ENCODE peak calls at places on chromosomes 2 and 18, in nine cellular contexts. One of them, this sample, is unnamed.

GRCh38 chr2:28586864-28587263 is 91.0 kb downstream of the PLB1 start:
- DNase-seq in GM23338: no peak
- DNase-seq in HCT116: no peak
- DNase-seq in prostate gland: no peak
- DNase-seq in transverse colon: no peak
- DNase-seq in sigmoid colon: peak
- DNase-seq in endothelial cell of umbilical vein: no peak
- DNase-seq in K562: no peak
- DNase-seq in HL-60: no peak
- DNase-seq in this sample: no peak

GRCh38 chr2:103232882-103233281 is 471.1 kb downstream of the TMEM182 start:
- DNase-seq in GM23338: no peak
- DNase-seq in HCT116: no peak
- DNase-seq in prostate gland: no peak
- DNase-seq in transverse colon: no peak
- DNase-seq in sigmoid colon: no peak
- DNase-seq in endothelial cell of umbilical vein: no peak
- DNase-seq in K562: no peak
- DNase-seq in HL-60: no peak
- DNase-seq in this sample: no peak

GRCh38 chr2:224011837-224012236 is 27.2 kb downstream of the SERPINE2 start:
- DNase-seq in GM23338: no peak
- DNase-seq in HCT116: no peak
- DNase-seq in prostate gland: no peak
- DNase-seq in transverse colon: no peak
- DNase-seq in sigmoid colon: no peak
- DNase-seq in endothelial cell of umbilical vein: no peak
- DNase-seq in K562: no peak
- DNase-seq in HL-60: no peak
- DNase-seq in this sample: no peak

GRCh38 chr2:132595186-132595585 is 74.8 kb downstream of the LYPD1 start:
- DNase-seq in GM23338: no peak
- DNase-seq in HCT116: no peak
- DNase-seq in prostate gland: no peak
- DNase-seq in transverse colon: no peak
- DNase-seq in sigmoid colon: no peak
- DNase-seq in endothelial cell of umbilical vein: no peak
- DNase-seq in K562: no peak
- DNase-seq in HL-60: no peak
- DNase-seq in this sample: no peak

GRCh38 chr2:209074711-209075110 is 349.1 kb upstream of the MAP2 start:
- DNase-seq in GM23338: no peak
- DNase-seq in HCT116: no peak
- DNase-seq in prostate gland: no peak
- DNase-seq in transverse colon: no peak
- DNase-seq in sigmoid colon: no peak
- DNase-seq in endothelial cell of umbilical vein: no peak
- DNase-seq in K562: no peak
- DNase-seq in HL-60: no peak
- DNase-seq in this sample: no peak

GRCh38 chr2:88452151-88452851 is at the start of gene FOXI3:
- DNase-seq in GM23338: peak
- DNase-seq in HCT116: no peak
- DNase-seq in prostate gland: no peak
- DNase-seq in transverse colon: no peak
- DNase-seq in sigmoid colon: peak
- DNase-seq in endothelial cell of umbilical vein: no peak
- DNase-seq in K562: no peak
- DNase-seq in HL-60: no peak
- DNase-seq in this sample: no peak

GRCh38 chr18:57141208-57142129 is 5.4 kb upstream of the BOD1L2 start:
- DNase-seq in GM23338: no peak
- DNase-seq in HCT116: no peak
- DNase-seq in prostate gland: no peak
- DNase-seq in transverse colon: peak
- DNase-seq in sigmoid colon: no peak
- DNase-seq in endothelial cell of umbilical vein: no peak
- DNase-seq in K562: no peak
- DNase-seq in HL-60: no peak
- DNase-seq in this sample: peak

GRCh38 chr2:95531254-95531771 is 46.8 kb upstream of the TRIM43B start:
- DNase-seq in GM23338: no peak
- DNase-seq in HCT116: no peak
- DNase-seq in prostate gland: no peak
- DNase-seq in transverse colon: no peak
- DNase-seq in sigmoid colon: no peak
- DNase-seq in endothelial cell of umbilical vein: no peak
- DNase-seq in K562: no peak
- DNase-seq in HL-60: no peak
- DNase-seq in this sample: no peak

GRCh38 chr2:120344991-120345975 is 653 bp upstream of the INHBB start:
- DNase-seq in GM23338: peak
- DNase-seq in HCT116: no peak
- DNase-seq in prostate gland: peak
- DNase-seq in transverse colon: no peak
- DNase-seq in sigmoid colon: no peak
- DNase-seq in endothelial cell of umbilical vein: peak
- DNase-seq in K562: no peak
- DNase-seq in HL-60: no peak
- DNase-seq in this sample: no peak

GRCh38 chr2:12990523-12990922 is 273.8 kb downstream of the TRIB2 start:
- DNase-seq in GM23338: no peak
- DNase-seq in HCT116: no peak
- DNase-seq in prostate gland: no peak
- DNase-seq in transverse colon: no peak
- DNase-seq in sigmoid colon: no peak
- DNase-seq in endothelial cell of umbilical vein: peak
- DNase-seq in K562: no peak
- DNase-seq in HL-60: no peak
- DNase-seq in this sample: no peak

GRCh38 chr18:73511751-73512525 is 635.7 kb downstream of the FBXO15 start:
- DNase-seq in GM23338: no peak
- DNase-seq in HCT116: no peak
- DNase-seq in prostate gland: no peak
- DNase-seq in transverse colon: no peak
- DNase-seq in sigmoid colon: no peak
- DNase-seq in endothelial cell of umbilical vein: no peak
- DNase-seq in K562: no peak
- DNase-seq in HL-60: no peak
- DNase-seq in this sample: no peak

GRCh38 chr18:57644540-57644939 is 22.9 kb upstream of the NARS1 start:
- DNase-seq in GM23338: no peak
- DNase-seq in HCT116: no peak
- DNase-seq in prostate gland: no peak
- DNase-seq in transverse colon: no peak
- DNase-seq in sigmoid colon: no peak
- DNase-seq in endothelial cell of umbilical vein: no peak
- DNase-seq in K562: no peak
- DNase-seq in HL-60: no peak
- DNase-seq in this sample: no peak

GRCh38 chr2:52881606-52882005 is 886.0 kb upstream of the CHAC2 start:
- DNase-seq in GM23338: no peak
- DNase-seq in HCT116: peak
- DNase-seq in prostate gland: no peak
- DNase-seq in transverse colon: no peak
- DNase-seq in sigmoid colon: no peak
- DNase-seq in endothelial cell of umbilical vein: no peak
- DNase-seq in K562: no peak
- DNase-seq in HL-60: no peak
- DNase-seq in this sample: no peak

GRCh38 chr18:36579311-36579710 is 249.5 kb downstream of the TPGS2 start:
- DNase-seq in GM23338: no peak
- DNase-seq in HCT116: no peak
- DNase-seq in prostate gland: no peak
- DNase-seq in transverse colon: no peak
- DNase-seq in sigmoid colon: no peak
- DNase-seq in endothelial cell of umbilical vein: no peak
- DNase-seq in K562: no peak
- DNase-seq in HL-60: no peak
- DNase-seq in this sample: no peak
- H3K27ac ChIP-seq in GM23338: no peak
- H3K27ac ChIP-seq in HCT116: no peak
- H3K27ac ChIP-seq in prostate gland: peak
- H3K27ac ChIP-seq in transverse colon: peak
- H3K27ac ChIP-seq in sigmoid colon: no peak
- H3K27ac ChIP-seq in endothelial cell of umbilical vein: no peak
- H3K27ac ChIP-seq in K562: no peak
- H3K27ac ChIP-seq in HL-60: no peak
- H3K27ac ChIP-seq in this sample: no peak

GRCh38 chr2:11365096-11365856 is 20.8 kb upstream of the ROCK2 start:
- DNase-seq in GM23338: no peak
- DNase-seq in HCT116: no peak
- DNase-seq in prostate gland: no peak
- DNase-seq in transverse colon: no peak
- DNase-seq in sigmoid colon: no peak
- DNase-seq in endothelial cell of umbilical vein: no peak
- DNase-seq in K562: no peak
- DNase-seq in HL-60: no peak
- DNase-seq in this sample: no peak

GRCh38 chr2:11366326-11366741 is 21.9 kb upstream of the ROCK2 start:
- DNase-seq in GM23338: no peak
- DNase-seq in HCT116: no peak
- DNase-seq in prostate gland: no peak
- DNase-seq in transverse colon: no peak
- DNase-seq in sigmoid colon: no peak
- DNase-seq in endothelial cell of umbilical vein: no peak
- DNase-seq in K562: no peak
- DNase-seq in HL-60: no peak
- DNase-seq in this sample: no peak

GRCh38 chr2:11370377-11371098 is 26.1 kb upstream of the ROCK2 start:
- DNase-seq in GM23338: no peak
- DNase-seq in HCT116: no peak
- DNase-seq in prostate gland: no peak
- DNase-seq in transverse colon: peak
- DNase-seq in sigmoid colon: no peak
- DNase-seq in endothelial cell of umbilical vein: no peak
- DNase-seq in K562: no peak
- DNase-seq in HL-60: no peak
- DNase-seq in this sample: peak

GRCh38 chr2:11367170-11367569 is 22.7 kb upstream of the ROCK2 start:
- DNase-seq in GM23338: no peak
- DNase-seq in HCT116: no peak
- DNase-seq in prostate gland: no peak
- DNase-seq in transverse colon: no peak
- DNase-seq in sigmoid colon: no peak
- DNase-seq in endothelial cell of umbilical vein: no peak
- DNase-seq in K562: no peak
- DNase-seq in HL-60: no peak
- DNase-seq in this sample: no peak

DNA sequence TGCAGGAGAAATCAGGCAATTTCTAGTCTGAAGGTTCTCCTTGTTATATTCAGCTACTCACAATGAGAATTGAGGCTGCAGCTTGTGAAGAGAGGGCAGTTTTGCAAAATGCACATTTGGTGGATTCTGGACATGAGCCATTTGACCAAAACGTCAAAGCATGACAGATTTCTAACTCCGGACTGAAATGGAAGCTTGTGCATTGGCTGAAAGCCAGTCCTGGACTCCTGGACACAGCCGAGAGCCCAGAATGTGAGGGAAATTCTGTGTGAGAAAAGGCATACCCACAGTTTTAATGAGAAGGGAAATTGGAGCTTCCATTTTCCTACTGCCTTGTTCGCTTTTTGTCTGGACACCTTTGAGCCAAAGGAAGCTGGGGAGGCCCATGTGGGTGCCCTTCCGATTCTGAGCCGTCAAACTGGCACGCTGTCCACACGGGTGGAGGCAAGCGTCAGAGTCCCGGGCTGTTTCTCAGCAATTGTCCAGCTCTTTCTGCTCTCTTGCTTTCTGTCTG is 23.7 kb upstream of the ROCK2 start:
- DNase-seq in GM23338: no peak
- DNase-seq in HCT116: no peak
- DNase-seq in prostate gland: no peak
- DNase-seq in transverse colon: no peak
- DNase-seq in sigmoid colon: no peak
- DNase-seq in endothelial cell of umbilical vein: peak
- DNase-seq in K562: no peak
- DNase-seq in HL-60: no peak
- DNase-seq in this sample: no peak
- TF ChIP-seq POLR2AphosphoS5 in GM23338: no peak
- TF ChIP-seq POLR2AphosphoS5 in HCT116: no peak
- TF ChIP-seq POLR2AphosphoS5 in prostate gland: no peak
- TF ChIP-seq POLR2AphosphoS5 in transverse colon: no peak
- TF ChIP-seq POLR2AphosphoS5 in sigmoid colon: no peak
- TF ChIP-seq POLR2AphosphoS5 in endothelial cell of umbilical vein: no peak
- TF ChIP-seq POLR2AphosphoS5 in K562: no peak
- TF ChIP-seq POLR2AphosphoS5 in HL-60: no peak
- TF ChIP-seq POLR2AphosphoS5 in this sample: no peak

GRCh38 chr2:138827426-138828054 is 47.4 kb upstream of the NXPH2 start:
- DNase-seq in GM23338: peak
- DNase-seq in HCT116: peak
- DNase-seq in prostate gland: peak
- DNase-seq in transverse colon: no peak
- DNase-seq in sigmoid colon: no peak
- DNase-seq in endothelial cell of umbilical vein: peak
- DNase-seq in K562: peak
- DNase-seq in HL-60: no peak
- DNase-seq in this sample: no peak

GRCh38 chr2:138829326-138829725 is 49.1 kb upstream of the NXPH2 start:
- DNase-seq in GM23338: peak
- DNase-seq in HCT116: peak
- DNase-seq in prostate gland: peak
- DNase-seq in transverse colon: no peak
- DNase-seq in sigmoid colon: no peak
- DNase-seq in endothelial cell of umbilical vein: peak
- DNase-seq in K562: peak
- DNase-seq in HL-60: no peak
- DNase-seq in this sample: no peak

GRCh38 chr2:138831154-138831553 is 51.0 kb upstream of the NXPH2 start:
- DNase-seq in GM23338: no peak
- DNase-seq in HCT116: no peak
- DNase-seq in prostate gland: no peak
- DNase-seq in transverse colon: no peak
- DNase-seq in sigmoid colon: no peak
- DNase-seq in endothelial cell of umbilical vein: no peak
- DNase-seq in K562: no peak
- DNase-seq in HL-60: no peak
- DNase-seq in this sample: no peak

GRCh38 chr2:138830547-138830946 is 50.4 kb upstream of the NXPH2 start:
- DNase-seq in GM23338: no peak
- DNase-seq in HCT116: no peak
- DNase-seq in prostate gland: no peak
- DNase-seq in transverse colon: no peak
- DNase-seq in sigmoid colon: no peak
- DNase-seq in endothelial cell of umbilical vein: no peak
- DNase-seq in K562: no peak
- DNase-seq in HL-60: no peak
- DNase-seq in this sample: no peak

GRCh38 chr2:138831691-138832090 is 51.5 kb upstream of the NXPH2 start:
- DNase-seq in GM23338: no peak
- DNase-seq in HCT116: no peak
- DNase-seq in prostate gland: no peak
- DNase-seq in transverse colon: no peak
- DNase-seq in sigmoid colon: no peak
- DNase-seq in endothelial cell of umbilical vein: no peak
- DNase-seq in K562: no peak
- DNase-seq in HL-60: no peak
- DNase-seq in this sample: no peak
- H3K27ac ChIP-seq in GM23338: no peak
- H3K27ac ChIP-seq in HCT116: no peak
- H3K27ac ChIP-seq in prostate gland: no peak
- H3K27ac ChIP-seq in transverse colon: no peak
- H3K27ac ChIP-seq in sigmoid colon: no peak
- H3K27ac ChIP-seq in endothelial cell of umbilical vein: no peak
- H3K27ac ChIP-seq in K562: no peak
- H3K27ac ChIP-seq in HL-60: no peak
- H3K27ac ChIP-seq in this sample: no peak

GRCh38 chr18:33875029-33875428 is 297.0 kb downstream of the ASXL3 start:
- DNase-seq in GM23338: no peak
- DNase-seq in HCT116: no peak
- DNase-seq in prostate gland: no peak
- DNase-seq in transverse colon: no peak
- DNase-seq in sigmoid colon: no peak
- DNase-seq in endothelial cell of umbilical vein: no peak
- DNase-seq in K562: no peak
- DNase-seq in HL-60: no peak
- DNase-seq in this sample: no peak
- TF ChIP-seq POLR2AphosphoS5 in GM23338: no peak
- TF ChIP-seq POLR2AphosphoS5 in HCT116: no peak
- TF ChIP-seq POLR2AphosphoS5 in prostate gland: no peak
- TF ChIP-seq POLR2AphosphoS5 in transverse colon: no peak
- TF ChIP-seq POLR2AphosphoS5 in sigmoid colon: no peak
- TF ChIP-seq POLR2AphosphoS5 in endothelial cell of umbilical vein: no peak
- TF ChIP-seq POLR2AphosphoS5 in K562: no peak
- TF ChIP-seq POLR2AphosphoS5 in HL-60: no peak
- TF ChIP-seq POLR2AphosphoS5 in this sample: no peak

This sample was measured in stomach.